ENCODE peak calls at places on chromosomes 7 and 10, in eight cellular contexts. L is CD8-positive, alpha-beta T cell; Z is adrenal gland; E is HCT116; A is PC-3; C is GM23338; M is fibroblast of lung; R is heart right ventricle. B is an unnamed sample. For H3K4me1, the result is how much of the 10 kb centered on the place peaks cover.

GRCh38 chr7:135939268-135939667 is 37.9 kb downstream of the MTPN start:
- DNase-seq in L (no peak), Z (no peak), E (no peak), A (no peak), C (peak), M (no peak), R (no peak), B (no peak)

GRCh38 chr7:150909192-150909591 is 56.9 kb downstream of the AOC1 start:
- DNase-seq in L (peak), Z (no peak), E (no peak), A (no peak), C (no peak), M (no peak), R (no peak), B (no peak)

GRCh38 chr10:35503548-35503947 is 101.6 kb upstream of the GJD4 start:
- DNase-seq in L (no peak), Z (no peak), E (no peak), A (no peak), C (no peak), M (no peak), R (no peak), B (no peak)

GRCh38 chr10:127325506-127325905 is 129.1 kb upstream of the INSYN2A start:
- DNase-seq in L (no peak), Z (no peak), E (no peak), A (no peak), C (no peak), M (no peak), R (no peak), B (no peak)

GRCh38 chr10:98276316-98276715 is 8.3 kb upstream of the LOXL4 start:
- DNase-seq in L (no peak), Z (no peak), E (no peak), A (no peak), C (no peak), M (no peak), R (no peak), B (no peak)

GRCh38 chr7:158245724-158246041 is 341.9 kb downstream of the PTPRN2 start:
- DNase-seq in L (no peak), Z (no peak), E (no peak), A (no peak), C (no peak), M (no peak), R (no peak), B (no peak)

GRCh38 chr10:34551295-34551694 is 263.8 kb downstream of the PARD3 start:
- DNase-seq in L (no peak), Z (no peak), E (no peak), A (no peak), C (no peak), M (no peak), R (no peak), B (no peak)

GRCh38 chr10:71090330-71090729 is 122.0 kb upstream of the UNC5B start:
- DNase-seq in L (no peak), Z (peak), E (no peak), A (no peak), C (no peak), M (no peak), R (no peak), B (no peak)

GRCh38 chr7:138167222-138167621 is 91.0 kb downstream of the AKR1D1 start:
- DNase-seq in L (no peak), Z (no peak), E (no peak), A (no peak), C (peak), M (peak), R (no peak), B (no peak)

GRCh38 chr10:76311752-76312699 is 880.6 kb downstream of the LRMDA start:
- DNase-seq in L (no peak), Z (no peak), E (peak), A (peak), C (peak), M (no peak), R (no peak), B (no peak)

GRCh38 chr10:123564631-123565030 is 101.5 kb upstream of the GPR26 start:
- DNase-seq in L (no peak), Z (no peak), E (no peak), A (peak), C (no peak), M (no peak), R (no peak), B (no peak)

GRCh38 chr7:155799514-155799913 is 12.7 kb downstream of the SHH start:
- DNase-seq in L (no peak), Z (no peak), E (no peak), A (no peak), C (no peak), M (peak), R (no peak), B (no peak)

GRCh38 chr10:79938728-79939380 is 10.1 kb downstream of the SFTPD start:
- DNase-seq in L (no peak), Z (no peak), E (no peak), A (no peak), C (no peak), M (no peak), R (peak), B (no peak)

GRCh38 chr10:47101196-47101595 is 190.0 kb downstream of the PTPN20 start:
- DNase-seq in L (no peak), Z (no peak), E (no peak), A (no peak), C (no peak), M (no peak), R (no peak), B (no peak)

GRCh38 chr10:33114451-33114944 is 156.5 kb upstream of the ITGB1 start:
- DNase-seq in L (no peak), Z (no peak), E (no peak), A (peak), C (no peak), M (peak), R (no peak), B (peak)

GRCh38 chr7:155568335-155568660 is 21.9 kb upstream of the CNPY1 start:
- DNase-seq in L (no peak), Z (no peak), E (no peak), A (no peak), C (no peak), M (no peak), R (no peak), B (no peak)

GRCh38 chr10:49534670-49535381 is 4.1 kb downstream of the ERCC6 start:
- DNase-seq in L (no peak), Z (no peak), E (no peak), A (peak), C (no peak), M (peak), R (no peak), B (peak)

GRCh38 chr10:3339531-3339950 is 167.0 kb upstream of the PITRM1 start:
- DNase-seq in L (no peak), Z (no peak), E (no peak), A (peak), C (no peak), M (peak), R (no peak), B (no peak)

GRCh38 chr7:115332691-115333090 is 410.8 kb downstream of the MDFIC start:
- DNase-seq in L (no peak), Z (no peak), E (no peak), A (no peak), C (no peak), M (no peak), R (no peak), B (no peak)

GRCh38 chr7:108226723-108227359 is 96.7 kb upstream of the LAMB4 start:
- DNase-seq in L (no peak), Z (no peak), E (no peak), A (no peak), C (no peak), M (peak), R (no peak), B (no peak)

GRCh38 chr7:24721378-24722030 is 35.8 kb downstream of the GSDME start:
- DNase-seq in L (no peak), Z (no peak), E (no peak), A (peak), C (peak), M (no peak), R (no peak), B (peak)

GRCh38 chr10:6202098-6202683 is 541 bp upstream of the PFKFB3 start:
- DNase-seq in L (no peak), Z (peak), E (no peak), A (no peak), C (peak), M (no peak), R (peak), B (no peak)

GRCh38 chr7:29923231-29923630 is 66.4 kb downstream of the SCRN1 start:
- DNase-seq in L (no peak), Z (no peak), E (no peak), A (no peak), C (no peak), M (no peak), R (no peak), B (no peak)

GRCh38 chr10:103781329-103782061 is 73.9 kb downstream of the SH3PXD2A start:
- DNase-seq in L (no peak), Z (no peak), E (peak), A (peak), C (peak), M (peak), R (no peak), B (peak)

GRCh38 chr7:98802088-98802780 is 67.6 kb downstream of the TMEM130 start:
- DNase-seq in L (no peak), Z (peak), E (peak), A (peak), C (peak), M (peak), R (peak), B (no peak)

GRCh38 chr10:54124209-54124890 is 676.7 kb downstream of the PCDH15 start:
- DNase-seq in L (no peak), Z (no peak), E (no peak), A (peak), C (no peak), M (no peak), R (no peak), B (peak)

GRCh38 chr7:64887756-64888508 is 15.1 kb upstream of the ZNF273 start:
- DNase-seq in L (peak), Z (no peak), E (no peak), A (no peak), C (peak), M (no peak), R (no peak), B (no peak)

GRCh38 chr10:35470535-35470934 is 134.2 kb downstream of the CCNY start:
- DNase-seq in L (no peak), Z (no peak), E (no peak), A (no peak), C (peak), M (no peak), R (no peak), B (no peak)

GRCh38 chr7:2607913-2608899 is 23.6 kb upstream of the TTYH3 start:
- DNase-seq in L (no peak), Z (no peak), E (no peak), A (no peak), C (no peak), M (no peak), R (no peak), B (no peak)

GRCh38 chr7:2609001-2609411 is 22.8 kb upstream of the TTYH3 start:
- DNase-seq in L (no peak), Z (no peak), E (peak), A (peak), C (peak), M (no peak), R (no peak), B (no peak)

GRCh38 chr7:2606539-2606936 is 25.2 kb upstream of the TTYH3 start:
- DNase-seq in L (no peak), Z (no peak), E (no peak), A (no peak), C (no peak), M (no peak), R (no peak), B (no peak)

GRCh38 chr7:2605608-2606538 is 25.9 kb upstream of the TTYH3 start:
- DNase-seq in L (no peak), Z (no peak), E (no peak), A (no peak), C (no peak), M (no peak), R (no peak), B (no peak)

GRCh38 chr7:2607122-2607912 is 24.5 kb upstream of the TTYH3 start:
- DNase-seq in L (no peak), Z (no peak), E (no peak), A (no peak), C (no peak), M (no peak), R (peak), B (no peak)
- H3K4me1 ChIP-seq in L (under half), Z (under half), E (under half), A (under half), C (under half), M (under half), R (under half), B (under half)

DNA sequence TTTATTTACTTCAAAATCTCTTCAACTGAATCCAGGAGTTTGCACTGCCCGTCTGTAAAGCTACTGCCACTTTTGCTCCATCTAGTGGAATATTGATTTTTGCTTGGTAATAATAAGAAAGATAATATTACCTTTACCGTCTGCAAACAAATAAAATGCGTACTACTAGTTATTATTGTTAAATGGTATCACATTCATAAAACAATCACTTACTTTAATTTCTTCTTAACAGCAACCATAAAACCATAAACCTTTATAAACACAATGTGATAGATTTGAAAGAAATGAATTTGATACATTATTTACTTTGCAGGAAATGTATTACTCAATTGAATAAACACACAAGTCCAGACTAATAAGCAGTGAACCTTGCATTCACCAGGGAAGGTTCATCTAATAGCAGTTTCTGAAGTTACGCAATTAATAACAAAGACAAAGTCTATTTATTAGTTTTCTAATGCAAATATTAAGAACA is 6.4 kb downstream of the AGMO start:
- DNase-seq in L (no peak), Z (no peak), E (no peak), A (peak), C (no peak), M (no peak), R (no peak), B (peak)
- TF ChIP-seq CTCF in L (no peak), Z (no peak), E (peak), A (peak), C (no peak), M (no peak), R (peak), B (peak)

GRCh38 chr7:139695616-139696015 is 82.2 kb downstream of the HIPK2 start:
- DNase-seq in L (no peak), Z (no peak), E (no peak), A (no peak), C (no peak), M (peak), R (no peak), B (no peak)

GRCh38 chr7:139691253-139691781 is 86.5 kb downstream of the HIPK2 start:
- DNase-seq in L (no peak), Z (no peak), E (no peak), A (no peak), C (no peak), M (peak), R (peak), B (no peak)

GRCh38 chr7:139694389-139694676 is 83.5 kb downstream of the HIPK2 start:
- DNase-seq in L (no peak), Z (no peak), E (no peak), A (no peak), C (no peak), M (no peak), R (no peak), B (no peak)

GRCh38 chr7:139692723-139693122 is 85.1 kb downstream of the HIPK2 start:
- DNase-seq in L (no peak), Z (no peak), E (no peak), A (no peak), C (no peak), M (no peak), R (no peak), B (no peak)

GRCh38 chr7:139693651-139694388 is 84.0 kb downstream of the HIPK2 start:
- DNase-seq in L (no peak), Z (no peak), E (no peak), A (no peak), C (no peak), M (peak), R (no peak), B (no peak)
- H3K4me1 ChIP-seq in L (under half), Z (under half), E (under half), A (under half), C (under half), M (under half), R (under half), B (under half)

DNA sequence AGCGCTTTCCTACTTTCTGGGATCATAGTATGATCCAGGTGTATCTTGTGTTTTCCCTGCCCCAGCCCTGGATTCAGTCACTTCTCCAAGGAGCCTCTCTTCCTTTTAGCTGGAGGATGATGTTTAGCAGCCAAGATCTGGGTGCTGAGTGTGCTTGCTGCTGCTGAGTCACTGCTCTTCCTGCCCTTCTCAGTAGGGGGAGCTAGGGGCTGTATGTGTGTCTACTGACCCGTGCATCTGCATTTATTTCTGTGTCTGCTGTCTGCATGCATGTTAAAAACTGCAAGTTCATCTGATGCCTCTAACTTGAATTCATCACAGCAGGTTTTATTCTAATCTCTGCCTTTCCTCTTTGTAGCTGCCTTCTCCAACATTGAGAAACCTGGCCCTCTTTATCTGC is 31.6 kb downstream of the MGMT start:
- DNase-seq in L (no peak), Z (no peak), E (no peak), A (no peak), C (no peak), M (no peak), R (no peak), B (no peak)
- TF ChIP-seq CTCF in L (no peak), Z (no peak), E (peak), A (no peak), C (peak), M (no peak), R (no peak), B (peak)

GRCh38 chr7:106088014-106088413 is 24.1 kb downstream of the SYPL1 start:
- DNase-seq in L (no peak), Z (no peak), E (no peak), A (no peak), C (no peak), M (no peak), R (no peak), B (no peak)
- H3K4me1 ChIP-seq in L (under half), Z (under half), E (under half), A (under half), C (under half), M (under half), R (under half), B (under half)

GRCh38 chr7:78099715-78100477 is 301.3 kb downstream of the PHTF2 start:
- DNase-seq in L (no peak), Z (no peak), E (no peak), A (peak), C (no peak), M (peak), R (no peak), B (peak)

GRCh38 chr7:78090616-78091015 is 292.0 kb downstream of the PHTF2 start:
- DNase-seq in L (no peak), Z (no peak), E (no peak), A (no peak), C (no peak), M (no peak), R (no peak), B (no peak)

DNA sequence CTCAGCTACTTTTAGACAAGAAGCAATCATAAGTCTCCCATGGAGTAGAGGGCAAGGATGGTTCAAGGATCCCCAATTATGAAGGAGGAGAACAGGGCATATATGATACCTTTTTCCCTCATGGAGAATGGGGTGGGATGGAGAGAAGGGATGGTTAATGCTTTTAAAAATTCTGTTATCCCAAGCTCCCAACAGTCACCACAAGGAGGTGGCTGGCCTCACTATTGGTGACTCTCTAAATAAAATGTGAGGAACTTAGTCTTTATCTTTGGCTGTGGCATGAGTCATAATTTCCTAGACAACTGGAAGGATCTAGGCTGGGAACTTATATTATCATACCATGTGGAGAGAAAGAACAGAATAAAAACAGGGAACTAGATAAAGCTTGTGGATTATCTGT is 297.0 kb downstream of the PHTF2 start:
- DNase-seq in L (no peak), Z (no peak), E (no peak), A (no peak), C (no peak), M (peak), R (no peak), B (no peak)
- TF ChIP-seq CTCF in L (no peak), Z (no peak), E (no peak), A (no peak), C (peak), M (no peak), R (no peak), B (peak)

B was measured in foreskin keratinocyte.